ENCODE peak calls at places on chromosome X, in seven cellular contexts. V, A, L, Q, K, W and R are unnamed samples.

GRCh38 chrX:147340947-147341346 is 526.4 kb upstream of the CXorf51A start:
- DNase-seq in V (no peak), Q (no peak), K (no peak), L (no peak), W (no peak), A (no peak), R (no peak)

GRCh38 chrX:42119076-42119475 is 195.7 kb upstream of the CASK start:
- DNase-seq in L (no peak), K (no peak), Q (no peak), W (peak), A (peak), V (peak), R (no peak)

GRCh38 chrX:56763556-56764152 is 34.6 kb downstream of the NBDY start:
- DNase-seq in L (peak), V (no peak), A (no peak), W (no peak), K (peak), Q (no peak), R (no peak)

GRCh38 chrX:40153335-40154221 is 55.8 kb upstream of the BCOR start:
- DNase-seq in V (peak), W (peak), K (peak), L (no peak), A (no peak), Q (peak), R (no peak)

GRCh38 chrX:56343231-56343630 is 111.1 kb downstream of the KLF8 start:
- DNase-seq in A (no peak), Q (no peak), V (no peak), W (no peak), K (no peak), L (no peak), R (no peak)

GRCh38 chrX:14718403-14718802 is 154.5 kb downstream of the FANCB start:
- DNase-seq in K (no peak), W (no peak), L (no peak), Q (no peak), V (no peak), A (no peak), R (no peak)

GRCh38 chrX:8091526-8091925 is 79.5 kb downstream of the VCX2 start:
- DNase-seq in Q (no peak), V (no peak), A (no peak), K (no peak), W (no peak), L (no peak), R (no peak)

GRCh38 chrX:132651411-132652086 is 162.7 kb upstream of the MBNL3 start:
- DNase-seq in V (no peak), W (no peak), L (no peak), K (no peak), A (no peak), Q (no peak), R (no peak)

GRCh38 chrX:28659269-28659668 is 72.0 kb downstream of the IL1RAPL1 start:
- DNase-seq in K (no peak), V (no peak), Q (no peak), L (no peak), W (peak), A (no peak), R (no peak)